ENCODE peak calls at places on chromosome 12, in five cellular contexts. One of them, this sample, is unnamed.

GRCh38 chr12:117750657-117751056 is 218.1 kb downstream of the KSR2 start:
- DNase-seq in amygdala: no peak
- DNase-seq in T-helper 9 cell: no peak
- DNase-seq in Caki2: no peak
- DNase-seq in putamen: no peak
- DNase-seq in this sample: no peak

GRCh38 chr12:123937707-123938600 is 34.7 kb downstream of the CCDC92 start:
- DNase-seq in amygdala: no peak
- DNase-seq in T-helper 9 cell: peak; percentile 21
- DNase-seq in Caki2: no peak
- DNase-seq in putamen: no peak
- DNase-seq in this sample: no peak

GRCh38 chr12:3611853-3612703 is 121.1 kb downstream of the PRMT8 start:
- DNase-seq in amygdala: no peak
- DNase-seq in T-helper 9 cell: no peak
- DNase-seq in Caki2: no peak
- DNase-seq in putamen: no peak
- DNase-seq in this sample: no peak

GRCh38 chr12:39292125-39292630 is 150.7 kb downstream of the KIF21A start:
- DNase-seq in amygdala: no peak
- DNase-seq in T-helper 9 cell: no peak
- DNase-seq in Caki2: no peak
- DNase-seq in putamen: no peak
- DNase-seq in this sample: no peak

GRCh38 chr12:10385181-10385613 is 4.6 kb downstream of the KLRK1 start:
- DNase-seq in amygdala: no peak
- DNase-seq in T-helper 9 cell: no peak
- DNase-seq in Caki2: peak; percentile 93
- DNase-seq in putamen: no peak
- DNase-seq in this sample: no peak

GRCh38 chr12:10634427-10634826 is 21.0 kb upstream of the MAGOHB start:
- DNase-seq in amygdala: no peak
- DNase-seq in T-helper 9 cell: no peak
- DNase-seq in Caki2: peak; percentile 81
- DNase-seq in putamen: no peak
- DNase-seq in this sample: no peak

GRCh38 chr12:89707992-89708792 is 446 bp downstream of the ATP2B1 start:
- DNase-seq in amygdala: no peak
- DNase-seq in T-helper 9 cell: peak; percentile 39
- DNase-seq in Caki2: peak; percentile 18
- DNase-seq in putamen: no peak
- DNase-seq in this sample: peak; percentile 33

GRCh38 chr12:95446511-95446910 is 27.4 kb upstream of the METAP2 start:
- DNase-seq in amygdala: no peak
- DNase-seq in T-helper 9 cell: no peak
- DNase-seq in Caki2: no peak
- DNase-seq in putamen: no peak
- DNase-seq in this sample: no peak

GRCh38 chr12:113413488-113413939 is 8.7 kb upstream of the SDSL start:
- DNase-seq in amygdala: no peak
- DNase-seq in T-helper 9 cell: no peak
- DNase-seq in Caki2: peak; percentile 46
- DNase-seq in putamen: no peak
- DNase-seq in this sample: no peak

GRCh38 chr12:121001841-121002483 is 14.3 kb downstream of the C12orf43 start:
- DNase-seq in amygdala: no peak
- DNase-seq in T-helper 9 cell: no peak
- DNase-seq in Caki2: no peak
- DNase-seq in putamen: no peak
- DNase-seq in this sample: no peak

GRCh38 chr12:92759634-92760268 is 57.0 kb downstream of the PLEKHG7 start:
- DNase-seq in amygdala: no peak
- DNase-seq in T-helper 9 cell: no peak
- DNase-seq in Caki2: peak; percentile 71
- DNase-seq in putamen: no peak
- DNase-seq in this sample: no peak

GRCh38 chr12:87995581-87996178 is 33.5 kb downstream of the C12orf50 start:
- DNase-seq in amygdala: no peak
- DNase-seq in T-helper 9 cell: peak; percentile 2
- DNase-seq in Caki2: peak; percentile 48
- DNase-seq in putamen: peak; percentile 58
- DNase-seq in this sample: peak; percentile 1

GRCh38 chr12:53502331-53502730 is 1.2 kb downstream of the TARBP2 start:
- DNase-seq in amygdala: no peak
- DNase-seq in T-helper 9 cell: no peak
- DNase-seq in Caki2: peak; percentile 65
- DNase-seq in putamen: no peak
- DNase-seq in this sample: no peak

GRCh38 chr12:4353785-4354208 is 25.7 kb downstream of the FGF23 start:
- DNase-seq in amygdala: no peak
- DNase-seq in T-helper 9 cell: peak; percentile 36
- DNase-seq in Caki2: peak; percentile 6
- DNase-seq in putamen: no peak
- DNase-seq in this sample: no peak

GRCh38 chr12:6334940-6335450 is 6.9 kb downstream of the TNFRSF1A start:
- DNase-seq in amygdala: no peak
- DNase-seq in T-helper 9 cell: no peak
- DNase-seq in Caki2: no peak
- DNase-seq in putamen: no peak
- DNase-seq in this sample: no peak

GRCh38 chr12:6770600-6770999 is 1.7 kb upstream of the LAG3 start:
- DNase-seq in amygdala: no peak
- DNase-seq in T-helper 9 cell: no peak
- DNase-seq in Caki2: no peak
- DNase-seq in putamen: no peak
- DNase-seq in this sample: no peak

GRCh38 chr12:92185052-92185451 is 39.4 kb upstream of the BTG1 start:
- DNase-seq in amygdala: no peak
- DNase-seq in T-helper 9 cell: no peak
- DNase-seq in Caki2: no peak
- DNase-seq in putamen: no peak
- DNase-seq in this sample: no peak

GRCh38 chr12:25719505-25719904 is 166.4 kb upstream of the LMNTD1 start:
- DNase-seq in amygdala: no peak
- DNase-seq in T-helper 9 cell: no peak
- DNase-seq in Caki2: no peak
- DNase-seq in putamen: no peak
- DNase-seq in this sample: no peak

GRCh38 chr12:53233671-53234091 is 1.7 kb upstream of the RARG start:
- DNase-seq in amygdala: no peak
- DNase-seq in T-helper 9 cell: no peak
- DNase-seq in Caki2: no peak
- DNase-seq in putamen: no peak
- DNase-seq in this sample: no peak

GRCh38 chr12:100661300-100661951 is 87.9 kb downstream of the GAS2L3 start:
- DNase-seq in amygdala: no peak
- DNase-seq in T-helper 9 cell: no peak
- DNase-seq in Caki2: no peak
- DNase-seq in putamen: no peak
- DNase-seq in this sample: no peak

GRCh38 chr12:54463484-54463883 is 9.9 kb downstream of the GTSF1 start:
- DNase-seq in amygdala: no peak
- DNase-seq in T-helper 9 cell: no peak
- DNase-seq in Caki2: no peak
- DNase-seq in putamen: peak; percentile 71
- DNase-seq in this sample: no peak

GRCh38 chr12:7433276-7433822 is 10.6 kb downstream of the CD163L1 start:
- DNase-seq in amygdala: no peak
- DNase-seq in T-helper 9 cell: no peak
- DNase-seq in Caki2: peak; percentile 39
- DNase-seq in putamen: no peak
- DNase-seq in this sample: no peak

GRCh38 chr12:131963381-131963780 is 13.6 kb downstream of the EP400 start:
- DNase-seq in amygdala: no peak
- DNase-seq in T-helper 9 cell: no peak
- DNase-seq in Caki2: no peak
- DNase-seq in putamen: no peak
- DNase-seq in this sample: no peak

GRCh38 chr12:41013921-41014642 is 174.0 kb upstream of the PDZRN4 start:
- DNase-seq in amygdala: no peak
- DNase-seq in T-helper 9 cell: no peak
- DNase-seq in Caki2: no peak
- DNase-seq in putamen: peak; percentile 6
- DNase-seq in this sample: no peak